ENCODE peak calls at places on chromosomes 6 and 20, in five cellular contexts. N, O, A, X and M are unnamed samples.
A peak's percentile ranks its signal among the peaks of the same experiment; 100 is the strongest.

GRCh38 chr6:116011520-116011919 is 49.2 kb downstream of the FRK start:
- DNase-seq in N (no peak), O (no peak), A (no peak), X (no peak), M (no peak)

GRCh38 chr6:152318278-152318677 is 318.9 kb downstream of the SYNE1 start:
- DNase-seq in N (no peak), O (peak; percentile 28), A (no peak), X (peak; percentile 28), M (no peak)

GRCh38 chr20:33450867-33451266 is 7.3 kb upstream of the SNTA1 start:
- DNase-seq in N (no peak), O (no peak), A (no peak), X (no peak), M (no peak)

GRCh38 chr6:28632326-28632851 is 106.7 kb downstream of the GPX5 start:
- DNase-seq in N (no peak), O (no peak), A (no peak), X (no peak), M (no peak)

GRCh38 chr20:56630086-56630493 is 984 bp downstream of the TFAP2C start:
- DNase-seq in N (peak; percentile 95), O (no peak), A (peak; percentile 84), X (no peak), M (no peak)

GRCh38 chr6:14747881-14748520 is 497.9 kb upstream of the JARID2 start:
- DNase-seq in N (peak; percentile 2), O (no peak), A (no peak), X (no peak), M (no peak)

GRCh38 chr20:43962518-43962917 is 47.9 kb downstream of the TOX2 start:
- DNase-seq in N (no peak), O (no peak), A (no peak), X (no peak), M (no peak)

GRCh38 chr20:48155231-48155630 is 369.9 kb upstream of the SULF2 start:
- DNase-seq in N (no peak), O (no peak), A (no peak), X (no peak), M (peak; percentile 69)

GRCh38 chr20:17863577-17864292 is 104.9 kb downstream of the SNX5 start:
- DNase-seq in N (no peak), O (no peak), A (no peak), X (peak; percentile 43), M (no peak)

GRCh38 chr6:103273048-103273447 is 1586.7 kb downstream of the HACE1 start:
- DNase-seq in N (no peak), O (no peak), A (peak; percentile 62), X (no peak), M (no peak)

DNA sequence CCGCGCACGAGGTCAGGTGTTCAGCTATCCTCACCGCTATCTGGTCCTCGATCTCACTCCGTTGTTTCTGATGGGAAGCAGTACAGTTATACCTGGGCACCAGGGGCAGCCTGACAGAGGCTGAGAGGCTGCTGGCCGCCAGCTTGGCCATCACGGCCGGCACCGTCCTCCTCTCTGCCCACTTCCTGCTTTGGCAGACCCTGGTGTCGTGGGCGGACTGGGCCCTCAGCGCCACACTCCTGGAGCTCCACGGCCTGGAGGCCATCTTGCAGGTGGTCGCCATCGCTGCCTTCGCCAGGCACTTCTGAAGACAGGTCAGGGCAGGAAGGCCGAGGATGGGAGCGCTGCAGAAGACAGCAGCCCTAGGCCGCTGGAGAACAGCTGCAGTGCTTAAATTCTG is 35.2 kb downstream of the NHSL1 start:
- DNase-seq in N (no peak), O (no peak), A (no peak), X (no peak), M (no peak)
- H3K27ac ChIP-seq in N (no peak overlapping the region), O (no peak overlapping the region), A (no peak overlapping the region), X (no peak overlapping the region), M (no peak overlapping the region)

DNA sequence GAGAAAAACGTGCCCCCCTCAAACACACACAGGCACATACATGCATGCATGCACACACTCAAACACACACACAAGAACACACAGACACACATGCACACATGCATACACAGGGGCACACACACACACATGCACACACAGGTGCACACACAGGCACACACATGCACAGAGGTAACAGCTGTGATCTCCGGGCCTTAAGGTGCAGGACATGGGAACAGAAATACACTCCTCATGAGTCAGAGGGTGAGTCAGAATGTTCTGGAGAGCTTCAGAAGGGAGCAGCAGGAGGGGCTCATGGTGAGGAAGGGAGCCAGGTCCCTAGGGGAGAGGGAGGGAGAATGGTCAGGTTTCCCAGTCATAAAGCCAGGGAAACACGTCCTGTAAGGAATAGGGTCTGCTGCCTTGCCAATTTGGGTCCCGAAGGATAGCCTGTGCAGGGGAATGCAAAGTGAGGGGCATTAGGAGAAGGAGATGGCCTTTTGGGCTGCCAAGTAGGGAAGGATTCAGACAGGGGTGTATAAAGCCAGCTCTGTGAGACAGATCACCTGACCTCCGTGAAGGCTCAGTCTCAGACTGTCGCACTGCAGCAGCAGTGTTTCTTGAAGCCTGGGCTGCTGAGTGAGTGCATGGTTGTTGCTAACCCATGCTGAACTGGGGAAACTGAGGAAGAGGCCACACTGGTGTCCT is 123.9 kb downstream of the MAFB start:
- DNase-seq in N (no peak), O (no peak), A (no peak), X (no peak), M (no peak)
- H3K27ac ChIP-seq in N (no peak overlapping the region), O (no peak overlapping the region), A (no peak overlapping the region), X (no peak overlapping the region), M (no peak overlapping the region)

DNA sequence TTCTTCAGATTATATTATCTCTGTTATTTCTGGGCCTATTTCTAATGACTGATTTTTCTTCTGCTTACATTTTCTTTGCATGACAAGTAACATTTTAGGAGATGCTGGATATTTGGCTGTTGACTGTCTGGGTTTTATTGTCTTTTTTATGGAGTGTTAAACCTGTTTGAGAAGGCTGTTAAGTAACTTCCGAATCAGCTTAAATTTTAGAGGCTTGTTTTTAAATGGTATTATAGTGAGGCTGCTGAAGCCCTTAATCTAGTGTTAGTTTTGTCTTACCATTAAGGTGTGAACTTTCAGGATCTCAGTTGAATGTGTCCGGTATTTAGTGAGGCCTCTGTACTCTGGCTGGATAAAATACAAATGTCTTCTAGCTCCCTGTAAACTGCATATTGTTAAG is 109.8 kb downstream of the EYA4 start:
- DNase-seq in N (no peak), O (no peak), A (no peak), X (no peak), M (no peak)
- H3K27ac ChIP-seq in N (no peak overlapping the region), O (no peak overlapping the region), A (no peak overlapping the region), X (no peak overlapping the region), M (no peak overlapping the region)

DNA sequence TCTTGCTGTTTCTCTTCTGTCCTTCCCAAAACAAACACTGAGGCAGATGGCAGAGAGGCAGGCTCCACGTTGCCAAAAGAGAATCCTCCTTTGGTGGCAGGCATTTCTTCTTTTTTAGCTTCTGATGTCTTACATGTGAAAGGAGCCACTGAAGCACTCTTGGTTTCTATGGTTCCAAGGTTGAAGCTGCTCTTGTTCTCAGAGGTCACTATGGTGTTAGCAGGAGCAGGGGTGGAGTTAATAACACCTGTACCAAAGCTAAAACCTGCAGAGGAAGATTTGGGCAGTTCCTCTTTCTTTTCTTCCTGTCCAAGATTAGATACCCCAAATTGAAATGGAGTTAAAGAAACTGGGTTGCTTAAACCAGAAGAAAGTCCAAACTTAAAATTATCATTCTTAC is 28.8 kb downstream of the FAM8A1 start:
- DNase-seq in N (no peak), O (no peak), A (no peak), X (no peak), M (no peak)
- H3K27ac ChIP-seq in N (no peak overlapping the region), O (no peak overlapping the region), A (no peak overlapping the region), X (no peak overlapping the region), M (no peak overlapping the region)

GRCh38 chr6:30686908-30687658 is 638 bp upstream of the PPP1R18 start:
- DNase-seq in N (peak; percentile 95), O (peak; percentile 96), A (peak; percentile 87), X (peak; percentile 89), M (peak; percentile 36)
- H3K27ac ChIP-seq in N (peak overlapping the region; percentile 97), O (peak overlapping the region; percentile 99), A (peak overlapping the region; percentile 67), X (peak overlapping the region; percentile 99), M (peak overlapping the region; percentile 91)